ENCODE peak calls at places on chromosomes 12 and 14, in four cellular contexts. K is T-helper 17 cell, O is NCI-H1694, W is dorsolateral prefrontal cortex. Q is an unnamed sample.

GRCh38 chr12:89470741-89471504 is 53.7 kb downstream of the GALNT4 start:
- DNase-seq in W (no peak), K (no peak), O (peak), Q (peak)

GRCh38 chr12:116736962-116737773 is 701 bp downstream of the SPRING1 start:
- DNase-seq in O (no peak), K (no peak), W (no peak), Q (no peak)

GRCh38 chr12:112347521-112347920 is 34.7 kb downstream of the HECTD4 start:
- DNase-seq in K (no peak), O (peak), W (no peak), Q (peak)

GRCh38 chr14:50741571-50741970 is 73.5 kb upstream of the SAV1 start:
- DNase-seq in W (no peak), O (no peak), K (no peak), Q (peak)

GRCh38 chr14:105760691-105761344 is 234.4 kb downstream of the TMEM121 start:
- DNase-seq in W (no peak), K (no peak), O (no peak), Q (no peak)

GRCh38 chr12:56721721-56722120 is 3.4 kb downstream of the NACA start:
- DNase-seq in O (no peak), W (no peak), K (no peak), Q (no peak)

GRCh38 chr12:97556201-97556824 is 93.7 kb downstream of the RMST start:
- DNase-seq in W (no peak), K (no peak), O (no peak), Q (peak)

GRCh38 chr12:10211101-10211974 is 1.3 kb upstream of the GABARAPL1 start:
- DNase-seq in K (no peak), W (no peak), O (no peak), Q (no peak)

GRCh38 chr12:78085562-78086182 is 255.0 kb downstream of the NAV3 start:
- DNase-seq in O (no peak), K (no peak), W (no peak), Q (peak)

GRCh38 chr12:1474567-1475153 is 119.7 kb downstream of the FBXL14 start:
- DNase-seq in O (no peak), K (no peak), W (no peak), Q (peak)

GRCh38 chr12:26643532-26644315 is 189.3 kb downstream of the ITPR2 start:
- DNase-seq in W (no peak), O (no peak), K (no peak), Q (no peak)

GRCh38 chr12:101945361-101946232 is 68.2 kb downstream of the DRAM1 start:
- DNase-seq in K (no peak), O (no peak), W (no peak), Q (peak)

GRCh38 chr14:74583689-74584434 is 28.2 kb downstream of the LTBP2 start:
- DNase-seq in W (no peak), K (no peak), O (no peak), Q (peak)

GRCh38 chr12:65156366-65156831 is 13.0 kb upstream of the LEMD3 start:
- DNase-seq in O (no peak), W (no peak), K (no peak), Q (peak)

GRCh38 chr12:109053382-109054123 is 1.2 kb downstream of the USP30 start:
- DNase-seq in K (no peak), W (no peak), O (no peak), Q (peak)

GRCh38 chr12:9244894-9245293 is 36.7 kb upstream of the PZP start:
- DNase-seq in W (no peak), K (no peak), O (no peak), Q (no peak)

GRCh38 chr12:11798856-11799530 is 149.5 kb downstream of the ETV6 start:
- DNase-seq in W (no peak), K (no peak), O (no peak), Q (peak)

GRCh38 chr14:103155013-103155412 is 31.8 kb downstream of the TNFAIP2 start:
- DNase-seq in W (no peak), K (no peak), O (no peak), Q (peak)

GRCh38 chr12:27627123-27627835 is 69.0 kb upstream of the REP15 start:
- DNase-seq in K (no peak), W (no peak), O (no peak), Q (peak)

GRCh38 chr12:64633940-64634337 is 23.6 kb downstream of the RASSF3 start:
- DNase-seq in K (no peak), O (no peak), W (no peak), Q (peak)

GRCh38 chr14:84850595-84850994 is 679.3 kb upstream of the FLRT2 start:
- DNase-seq in O (no peak), K (no peak), W (no peak), Q (no peak)

GRCh38 chr14:50116986-50117385 is 614 bp upstream of the VCPKMT start:
- DNase-seq in O (no peak), W (no peak), K (no peak), Q (peak)

GRCh38 chr12:121337416-121337815 is 14.8 kb downstream of the ANAPC5 start:
- DNase-seq in W (no peak), K (no peak), O (no peak), Q (no peak)

GRCh38 chr14:96584199-96584906 is 82.2 kb downstream of the PAPOLA start:
- DNase-seq in O (peak), K (no peak), W (no peak), Q (peak)

GRCh38 chr12:62530596-62530995 is 64.0 kb downstream of the MON2 start:
- DNase-seq in O (no peak), K (no peak), W (no peak), Q (peak)

GRCh38 chr12:124680863-124681778 is 113.7 kb upstream of the NCOR2 start:
- DNase-seq in K (no peak), O (no peak), W (no peak), Q (peak)

GRCh38 chr14:80587096-80587724 is 354.3 kb downstream of the CEP128 start:
- DNase-seq in O (peak), W (no peak), K (no peak), Q (peak)

GRCh38 chr14:69242311-69243224 is 17.4 kb upstream of the GALNT16 start:
- DNase-seq in K (peak), O (peak), W (peak), Q (peak)

Q was measured in fibroblast of mammary gland.